ENCODE peak calls at places on chromosomes 4 and X, in five cellular contexts. One of them, this sample, is unnamed.

GRCh38 chr4:151110236-151110635 is 10.8 kb downstream of the RPS3A start:
- DNase-seq in NB4: no peak
- DNase-seq in mucosa of descending colon: no peak
- DNase-seq in HFF-Myc: no peak
- DNase-seq in fibroblast of mammary gland: no peak
- DNase-seq in this sample: no peak

GRCh38 chr4:176499518-176499917 is 179.8 kb downstream of the SPCS3 start:
- DNase-seq in HFF-Myc: peak; percentile 42
- DNase-seq in fibroblast of mammary gland: peak; percentile 70
- DNase-seq in mucosa of descending colon: no peak
- DNase-seq in NB4: no peak
- DNase-seq in this sample: no peak

GRCh38 chr4:115790812-115791211 is 677.4 kb upstream of the NDST4 start:
- DNase-seq in HFF-Myc: no peak
- DNase-seq in NB4: peak; percentile 7
- DNase-seq in fibroblast of mammary gland: no peak
- DNase-seq in mucosa of descending colon: no peak
- DNase-seq in this sample: no peak

GRCh38 chrX:46140272-46140671 is 404.9 kb downstream of the ZNF674 start:
- DNase-seq in HFF-Myc: no peak
- DNase-seq in fibroblast of mammary gland: peak; percentile 43
- DNase-seq in NB4: no peak
- DNase-seq in mucosa of descending colon: no peak
- DNase-seq in this sample: no peak

GRCh38 chrX:23803931-23804381 is 21.0 kb downstream of the SAT1 start:
- DNase-seq in HFF-Myc: no peak
- DNase-seq in fibroblast of mammary gland: peak; percentile 41
- DNase-seq in NB4: no peak
- DNase-seq in mucosa of descending colon: peak; percentile 37
- DNase-seq in this sample: peak; percentile 50

GRCh38 chrX:119605398-119605738 is 856 bp downstream of the NKRF start:
- DNase-seq in mucosa of descending colon: peak; percentile 47
- DNase-seq in NB4: peak; percentile 52
- DNase-seq in fibroblast of mammary gland: no peak
- DNase-seq in HFF-Myc: no peak
- DNase-seq in this sample: no peak

GRCh38 chr4:165906272-165906671 is 33.2 kb downstream of the TLL1 start:
- DNase-seq in NB4: no peak
- DNase-seq in mucosa of descending colon: no peak
- DNase-seq in fibroblast of mammary gland: no peak
- DNase-seq in HFF-Myc: no peak
- DNase-seq in this sample: no peak

GRCh38 chr4:83658806-83659205 is 122.9 kb downstream of the GPAT3 start:
- DNase-seq in fibroblast of mammary gland: peak; percentile 12
- DNase-seq in HFF-Myc: no peak
- DNase-seq in NB4: no peak
- DNase-seq in mucosa of descending colon: no peak
- DNase-seq in this sample: no peak

GRCh38 chrX:38754102-38754790 is 47.0 kb upstream of the MID1IP1 start:
- DNase-seq in NB4: peak; percentile 62
- DNase-seq in fibroblast of mammary gland: peak; percentile 66
- DNase-seq in mucosa of descending colon: no peak
- DNase-seq in HFF-Myc: peak; percentile 6
- DNase-seq in this sample: no peak

GRCh38 chr4:84681488-84682274 is 98.8 kb downstream of the CDS1 start:
- DNase-seq in mucosa of descending colon: peak; percentile 36
- DNase-seq in fibroblast of mammary gland: peak; percentile 67
- DNase-seq in HFF-Myc: peak; percentile 53
- DNase-seq in NB4: peak; percentile 48
- DNase-seq in this sample: peak; percentile 37

GRCh38 chr4:38150021-38150671 is 189.9 kb downstream of the PTTG2 start:
- DNase-seq in mucosa of descending colon: no peak
- DNase-seq in HFF-Myc: no peak
- DNase-seq in NB4: no peak
- DNase-seq in fibroblast of mammary gland: peak; percentile 86
- DNase-seq in this sample: no peak

GRCh38 chr4:16029329-16029728 is 54.5 kb downstream of the PROM1 start:
- DNase-seq in NB4: no peak
- DNase-seq in HFF-Myc: peak; percentile 65
- DNase-seq in mucosa of descending colon: no peak
- DNase-seq in fibroblast of mammary gland: peak; percentile 80
- DNase-seq in this sample: no peak

GRCh38 chr4:85677286-85677685 is 202.3 kb downstream of the ARHGAP24 start:
- DNase-seq in fibroblast of mammary gland: peak; percentile 41
- DNase-seq in mucosa of descending colon: no peak
- DNase-seq in HFF-Myc: no peak
- DNase-seq in NB4: no peak
- DNase-seq in this sample: no peak

GRCh38 chrX:87900320-87900908 is 382.8 kb downstream of the KLHL4 start:
- DNase-seq in fibroblast of mammary gland: no peak
- DNase-seq in mucosa of descending colon: no peak
- DNase-seq in HFF-Myc: no peak
- DNase-seq in NB4: peak; percentile 2
- DNase-seq in this sample: no peak

GRCh38 chr4:152628128-152628527 is 51.7 kb downstream of the TMEM154 start:
- DNase-seq in HFF-Myc: no peak
- DNase-seq in NB4: no peak
- DNase-seq in mucosa of descending colon: no peak
- DNase-seq in fibroblast of mammary gland: peak; percentile 90
- DNase-seq in this sample: no peak

GRCh38 chr4:109658871-109659410 is 44.3 kb downstream of the CASP6 start:
- DNase-seq in NB4: no peak
- DNase-seq in HFF-Myc: no peak
- DNase-seq in mucosa of descending colon: no peak
- DNase-seq in fibroblast of mammary gland: peak; percentile 12
- DNase-seq in this sample: no peak

DNA sequence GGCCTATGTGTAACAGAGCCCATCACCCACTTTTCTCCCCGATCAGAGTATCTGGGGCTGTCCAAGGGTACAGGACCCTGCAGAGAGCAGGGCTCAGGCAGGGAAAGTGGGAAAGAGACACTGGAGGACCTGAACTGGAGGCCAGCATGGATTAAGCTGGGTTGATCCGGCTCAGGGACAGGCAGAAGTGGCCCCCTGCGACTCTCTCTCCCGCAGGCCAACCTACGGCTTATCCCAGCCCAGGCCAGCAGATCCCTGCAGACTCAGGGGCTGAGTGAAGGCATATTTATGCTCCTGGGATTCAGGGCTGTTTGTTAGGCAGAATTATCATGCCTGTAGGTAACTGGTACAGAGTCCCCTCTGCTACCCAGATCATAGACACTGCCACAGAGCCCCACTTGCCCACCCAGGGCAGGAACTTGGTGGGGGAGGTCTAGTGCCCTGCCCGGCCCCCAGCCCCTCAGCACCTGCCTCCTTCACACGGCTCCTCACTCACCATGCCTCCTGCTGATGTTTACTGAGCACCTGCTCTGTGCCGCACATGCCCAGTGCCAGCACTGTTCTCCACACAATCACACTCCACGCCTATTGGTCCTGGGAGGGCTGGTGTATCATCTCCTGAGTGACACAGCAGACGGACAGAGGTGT is 87.3 kb downstream of the ADRA2C start:
- DNase-seq in mucosa of descending colon: no peak
- DNase-seq in NB4: no peak
- DNase-seq in HFF-Myc: no peak
- DNase-seq in fibroblast of mammary gland: no peak
- DNase-seq in this sample: no peak
- H3K4me3 ChIP-seq in mucosa of descending colon: no peak overlapping the region
- H3K4me3 ChIP-seq in NB4: no peak overlapping the region
- H3K4me3 ChIP-seq in HFF-Myc: no peak overlapping the region
- H3K4me3 ChIP-seq in fibroblast of mammary gland: no peak overlapping the region
- H3K4me3 ChIP-seq in this sample: no peak overlapping the region

GRCh38 chr4:41258783-41259182 is 2.1 kb downstream of the UCHL1 start:
- DNase-seq in HFF-Myc: peak; percentile 33
- DNase-seq in mucosa of descending colon: no peak
- DNase-seq in NB4: peak; percentile 69
- DNase-seq in fibroblast of mammary gland: peak; percentile 81
- DNase-seq in this sample: no peak
- H3K4me3 ChIP-seq in HFF-Myc: peak overlapping the region; percentile 91
- H3K4me3 ChIP-seq in mucosa of descending colon: no peak overlapping the region
- H3K4me3 ChIP-seq in NB4: no peak overlapping the region
- H3K4me3 ChIP-seq in fibroblast of mammary gland: no peak overlapping the region
- H3K4me3 ChIP-seq in this sample: no peak overlapping the region

GRCh38 chr4:578451-579443 is 2.7 kb upstream of the TMEM271 start:
- DNase-seq in NB4: no peak
- DNase-seq in fibroblast of mammary gland: no peak
- DNase-seq in mucosa of descending colon: no peak
- DNase-seq in HFF-Myc: no peak
- DNase-seq in this sample: no peak
- H3K4me3 ChIP-seq in NB4: no peak overlapping the region
- H3K4me3 ChIP-seq in fibroblast of mammary gland: no peak overlapping the region
- H3K4me3 ChIP-seq in mucosa of descending colon: no peak overlapping the region
- H3K4me3 ChIP-seq in HFF-Myc: no peak overlapping the region
- H3K4me3 ChIP-seq in this sample: no peak overlapping the region

GRCh38 chrX:55451125-55451524 is 802 bp upstream of the MAGEH1 start:
- DNase-seq in HFF-Myc: no peak
- DNase-seq in NB4: no peak
- DNase-seq in fibroblast of mammary gland: no peak
- DNase-seq in mucosa of descending colon: no peak
- DNase-seq in this sample: no peak
- H3K4me3 ChIP-seq in HFF-Myc: no peak overlapping the region
- H3K4me3 ChIP-seq in NB4: no peak overlapping the region
- H3K4me3 ChIP-seq in fibroblast of mammary gland: no peak overlapping the region
- H3K4me3 ChIP-seq in mucosa of descending colon: no peak overlapping the region
- H3K4me3 ChIP-seq in this sample: no peak overlapping the region

DNA sequence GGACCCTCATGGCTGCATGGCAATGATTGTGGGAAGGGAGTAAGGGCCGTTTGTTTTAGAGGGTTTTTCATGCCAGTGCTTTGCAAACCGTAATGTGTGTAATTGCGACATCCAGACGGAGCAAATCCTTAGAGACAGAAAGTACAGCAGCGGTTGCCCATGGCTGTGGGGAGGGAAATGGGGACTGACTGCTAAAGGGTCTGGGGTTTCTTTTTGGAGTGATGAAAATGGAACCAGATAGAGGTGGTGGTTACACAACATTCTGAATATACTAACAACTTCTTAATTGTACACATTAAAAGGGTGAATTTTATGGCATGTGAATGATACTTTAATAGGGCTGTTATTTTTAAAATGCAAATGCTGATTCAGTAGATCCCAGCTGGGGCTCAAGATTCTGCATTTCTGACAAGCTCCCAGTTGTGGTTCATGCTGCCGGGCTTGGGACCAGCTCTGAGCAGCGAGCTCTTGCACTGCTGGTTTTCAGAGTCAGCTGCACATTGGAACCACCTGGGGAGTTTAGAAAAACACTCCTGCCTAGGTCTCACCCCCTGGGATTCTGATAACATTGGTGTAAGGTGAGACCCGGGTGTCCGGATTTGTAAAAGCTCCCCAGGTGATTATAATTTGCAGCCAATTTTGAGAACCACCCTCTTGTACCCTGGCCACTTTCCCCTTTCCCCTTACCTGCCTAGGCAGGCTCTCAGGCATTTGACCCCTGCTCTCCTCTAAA is 47.7 kb downstream of the PRPS1 start:
- DNase-seq in fibroblast of mammary gland: peak; percentile 79
- DNase-seq in NB4: peak; percentile 93
- DNase-seq in mucosa of descending colon: no peak
- DNase-seq in HFF-Myc: no peak
- DNase-seq in this sample: no peak
- H3K4me3 ChIP-seq in fibroblast of mammary gland: peak overlapping the region; percentile 81
- H3K4me3 ChIP-seq in NB4: peak overlapping the region; percentile 94
- H3K4me3 ChIP-seq in mucosa of descending colon: peak overlapping the region; percentile 24
- H3K4me3 ChIP-seq in HFF-Myc: peak overlapping the region; percentile 76
- H3K4me3 ChIP-seq in this sample: peak overlapping the region; percentile 63

GRCh38 chr4:7929530-7929951 is 10.1 kb downstream of the AFAP1 start:
- DNase-seq in NB4: no peak
- DNase-seq in fibroblast of mammary gland: no peak
- DNase-seq in mucosa of descending colon: peak; percentile 80
- DNase-seq in HFF-Myc: no peak
- DNase-seq in this sample: peak; percentile 81
- H3K4me3 ChIP-seq in NB4: no peak overlapping the region
- H3K4me3 ChIP-seq in fibroblast of mammary gland: no peak overlapping the region
- H3K4me3 ChIP-seq in mucosa of descending colon: no peak overlapping the region
- H3K4me3 ChIP-seq in HFF-Myc: no peak overlapping the region
- H3K4me3 ChIP-seq in this sample: no peak overlapping the region

GRCh38 chrX:13473666-13474516 is 95.5 kb upstream of the EGFL6 start:
- DNase-seq in mucosa of descending colon: no peak
- DNase-seq in NB4: no peak
- DNase-seq in fibroblast of mammary gland: peak; percentile 63
- DNase-seq in HFF-Myc: no peak
- DNase-seq in this sample: no peak

GRCh38 chrX:13469963-13470679 is 99.3 kb upstream of the EGFL6 start:
- DNase-seq in fibroblast of mammary gland: peak; percentile 90
- DNase-seq in NB4: no peak
- DNase-seq in mucosa of descending colon: no peak
- DNase-seq in HFF-Myc: no peak
- DNase-seq in this sample: no peak

GRCh38 chrX:13471269-13471668 is 98.1 kb upstream of the EGFL6 start:
- DNase-seq in mucosa of descending colon: no peak
- DNase-seq in NB4: no peak
- DNase-seq in HFF-Myc: no peak
- DNase-seq in fibroblast of mammary gland: no peak
- DNase-seq in this sample: no peak

GRCh38 chrX:13470680-13470967 is 98.8 kb upstream of the EGFL6 start:
- DNase-seq in fibroblast of mammary gland: no peak
- DNase-seq in NB4: no peak
- DNase-seq in HFF-Myc: no peak
- DNase-seq in mucosa of descending colon: no peak
- DNase-seq in this sample: no peak

GRCh38 chrX:13472975-13473665 is 96.3 kb upstream of the EGFL6 start:
- DNase-seq in mucosa of descending colon: no peak
- DNase-seq in fibroblast of mammary gland: no peak
- DNase-seq in HFF-Myc: no peak
- DNase-seq in NB4: no peak
- DNase-seq in this sample: no peak
- H3K4me3 ChIP-seq in mucosa of descending colon: no peak overlapping the region
- H3K4me3 ChIP-seq in fibroblast of mammary gland: no peak overlapping the region
- H3K4me3 ChIP-seq in HFF-Myc: no peak overlapping the region
- H3K4me3 ChIP-seq in NB4: no peak overlapping the region
- H3K4me3 ChIP-seq in this sample: no peak overlapping the region

GRCh38 chr4:186201535-186202230 is 10.3 kb downstream of the CYP4V2 start:
- DNase-seq in HFF-Myc: no peak
- DNase-seq in mucosa of descending colon: peak; percentile 73
- DNase-seq in fibroblast of mammary gland: peak; percentile 27
- DNase-seq in NB4: peak; percentile 60
- DNase-seq in this sample: peak; percentile 71
- H3K4me3 ChIP-seq in HFF-Myc: no peak overlapping the region
- H3K4me3 ChIP-seq in mucosa of descending colon: no peak overlapping the region
- H3K4me3 ChIP-seq in fibroblast of mammary gland: no peak overlapping the region
- H3K4me3 ChIP-seq in NB4: no peak overlapping the region
- H3K4me3 ChIP-seq in this sample: no peak overlapping the region